ENCODE peak calls at places on chromosome X, in four cellular contexts. L is K562, I is HepG2, T is GM12878. W is an unnamed sample.
A peak's percentile ranks its signal among the peaks of the same experiment; 100 is the strongest.

GRCh38 chrX:153770606-153771175 is 6.6 kb downstream of the PLXNB3 start:
- DNase-seq in L (no peak), T (no peak), I (no peak), W (no peak)

GRCh38 chrX:119885554-119886428 is 9.9 kb upstream of the AKAP14 start:
- DNase-seq in I (peak; percentile 98), T (no peak), L (no peak), W (no peak)

GRCh38 chrX:12690646-12691045 is 100.6 kb upstream of the PRPS2 start:
- DNase-seq in L (no peak), T (no peak), I (no peak), W (no peak)

GRCh38 chrX:136636121-136636520 is 11.8 kb upstream of the CD40LG start:
- DNase-seq in L (no peak), I (no peak), T (no peak), W (peak; percentile 40)

GRCh38 chrX:151727346-151727745 is 7.2 kb upstream of the CNGA2 start:
- DNase-seq in L (no peak), I (no peak), T (no peak), W (no peak)

GRCh38 chrX:44954562-44954961 is 81.6 kb downstream of the KDM6A start:
- DNase-seq in L (no peak), I (no peak), T (no peak), W (no peak)

GRCh38 chrX:119552508-119552907 is 12.7 kb downstream of the STEEP1 start:
- DNase-seq in L (no peak), I (no peak), T (no peak), W (no peak)

GRCh38 chrX:53319614-53320542 is 38.5 kb upstream of the IQSEC2 start:
- DNase-seq in L (no peak), I (no peak), T (no peak), W (no peak)

GRCh38 chrX:9324676-9325075 is 140.2 kb upstream of the TBL1X start:
- DNase-seq in T (no peak), L (no peak), I (no peak), W (no peak)

GRCh38 chrX:15815779-15816452 is 25.6 kb downstream of the ZRSR2 start:
- DNase-seq in T (peak; percentile 8), L (peak; percentile 13), I (peak; percentile 5), W (peak; percentile 16)

GRCh38 chrX:15814811-15815210 is 24.5 kb downstream of the ZRSR2 start:
- DNase-seq in L (no peak), I (no peak), T (no peak), W (no peak)

GRCh38 chrX:15816453-15816838 is 26.2 kb downstream of the ZRSR2 start:
- DNase-seq in L (no peak), I (no peak), T (no peak), W (no peak)

GRCh38 chrX:15820106-15821073 is 30.1 kb downstream of the ZRSR2 start:
- DNase-seq in T (no peak), L (no peak), I (no peak), W (no peak)

DNA sequence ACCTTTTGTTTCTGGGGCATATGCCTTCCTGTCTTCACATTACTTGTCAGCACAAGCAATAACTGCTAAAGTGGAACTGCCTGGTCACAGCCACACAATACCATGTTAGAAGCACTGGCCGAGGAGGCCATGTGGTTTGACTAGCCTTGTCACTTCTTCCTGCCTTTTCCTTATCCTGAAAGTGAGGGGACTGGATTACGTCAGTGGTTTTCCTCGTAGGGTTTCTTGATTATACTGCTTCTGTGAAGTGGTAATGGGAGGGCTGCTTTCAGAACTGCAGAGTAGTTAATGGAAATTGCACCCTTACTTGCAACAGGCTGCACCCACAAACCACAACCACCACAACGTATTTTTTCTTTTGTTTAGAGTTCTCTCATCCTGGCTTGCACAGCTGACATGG is 26.6 kb downstream of the ZRSR2 start:
- DNase-seq in L (no peak), I (no peak), T (peak; percentile 9), W (no peak)
- TF ChIP-seq ATF3 in L (no peak), I (no peak), T (no peak), W (no peak)

GRCh38 chrX:71100581-71101505 is 5.2 kb downstream of the FOXO4 start:
- DNase-seq in T (no peak), I (no peak), L (peak; percentile 37), W (no peak)
- TF ChIP-seq CBFB in T (no peak), I (no peak), L (no peak), W (no peak)

GRCh38 chrX:25524150-25524549 is 508.4 kb upstream of the ARX start:
- DNase-seq in L (no peak), I (peak; percentile 82), T (no peak), W (no peak)
- TF ChIP-seq ATF3 in L (no peak), I (peak; percentile 96), T (no peak), W (no peak)

DNA sequence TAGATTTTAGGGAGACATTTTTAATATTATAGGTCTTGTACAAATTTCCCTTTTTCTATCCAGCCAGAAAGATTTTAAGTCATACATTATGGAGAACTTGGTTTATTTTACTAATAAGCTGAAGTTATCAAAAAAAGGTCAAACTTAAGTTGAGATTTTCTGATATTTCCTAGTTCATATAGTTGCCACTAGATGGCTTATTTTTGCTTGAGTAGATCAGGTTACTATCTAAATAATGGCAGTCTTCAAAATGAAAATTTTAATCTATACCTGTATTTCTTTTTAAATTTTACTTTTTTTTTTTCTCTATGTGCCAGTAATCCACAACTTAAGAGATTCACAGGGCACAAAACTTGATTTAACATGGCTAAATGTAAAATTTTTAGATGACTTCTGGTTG is 52.3 kb downstream of the USP9X start:
- DNase-seq in I (no peak), L (no peak), T (no peak), W (no peak)
- TF ChIP-seq CBFB in I (no peak), L (no peak), T (no peak), W (no peak)

DNA sequence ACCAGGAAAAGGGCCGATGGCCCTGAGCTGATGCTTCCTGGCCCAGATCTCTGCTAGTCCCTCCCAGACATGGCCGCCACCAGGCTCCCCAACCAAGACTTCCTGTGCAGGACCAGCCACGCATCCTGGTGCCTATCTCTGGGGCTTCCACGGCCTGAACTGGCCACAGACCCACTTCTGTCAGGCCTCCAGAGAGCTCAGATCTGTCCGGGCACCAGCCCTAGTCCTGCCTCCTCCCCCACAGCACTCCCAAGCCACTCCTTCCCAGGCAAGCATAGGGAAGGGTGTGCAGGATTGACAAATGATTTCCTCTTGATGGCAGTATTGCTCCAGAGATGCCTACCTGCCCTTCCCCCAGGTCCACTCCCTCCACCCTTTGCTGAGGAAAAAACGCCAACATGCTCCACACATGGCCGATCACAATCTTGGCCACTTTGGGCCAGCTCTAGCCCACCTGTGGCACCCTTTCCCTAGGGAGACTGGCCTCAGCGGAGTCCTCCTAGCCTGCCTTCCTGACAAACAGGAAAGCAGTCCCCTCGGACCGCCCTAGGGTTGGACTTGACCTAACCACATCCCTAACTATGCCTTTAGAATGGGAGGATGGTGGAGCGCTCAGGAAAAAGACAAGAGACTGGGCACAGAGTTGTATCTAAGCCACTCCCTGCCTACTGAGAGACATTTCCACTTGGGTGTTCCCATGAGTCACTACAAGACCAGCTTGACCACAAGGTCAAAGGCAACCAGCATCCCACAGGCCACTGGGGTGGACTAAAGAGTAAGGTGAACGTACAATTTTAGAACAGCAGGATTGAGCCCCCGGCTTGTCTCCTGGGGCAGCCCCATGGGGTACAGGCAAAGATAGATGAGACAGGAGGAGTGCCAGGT is 277.5 kb upstream of the AGTR2 start:
- DNase-seq in L (peak; percentile 35), I (peak; percentile 73), T (peak; percentile 73), W (peak; percentile 21)
- TF ChIP-seq ATF3 in L (no peak), I (no peak), T (no peak), W (no peak)